ENCODE peak calls at places on chromosome 12, in five cellular contexts. P is foreskin fibroblast, J is cardiac fibroblast, B is dorsolateral prefrontal cortex, R is MM.1S. Q is an unnamed sample.

GRCh38 chr12:131928080-131928764 is 854 bp upstream of the PUS1 start:
- DNase-seq in P (no peak), J (peak), B (no peak), R (no peak), Q (no peak)

GRCh38 chr12:53145383-53145782 is 35.1 kb upstream of the ZNF740 start:
- DNase-seq in P (peak), J (peak), B (no peak), R (no peak), Q (no peak)

GRCh38 chr12:77204055-77204454 is 138.7 kb upstream of the E2F7 start:
- DNase-seq in P (no peak), J (peak), B (no peak), R (no peak), Q (no peak)

GRCh38 chr12:106358410-106359241 is 1.1 kb downstream of the POLR3B start:
- DNase-seq in P (peak), J (peak), B (no peak), R (no peak), Q (no peak)

GRCh38 chr12:87234898-87235297 is 794.3 kb downstream of the C12orf50 start:
- DNase-seq in P (no peak), J (no peak), B (no peak), R (no peak), Q (no peak)

GRCh38 chr12:88638956-88639355 is 58.7 kb upstream of the KITLG start:
- DNase-seq in P (peak), J (peak), B (no peak), R (no peak), Q (no peak)

GRCh38 chr12:95995238-95996031 is 709 bp downstream of the HAL start:
- DNase-seq in P (no peak), J (no peak), B (no peak), R (no peak), Q (no peak)

GRCh38 chr12:18591473-18591872 is 146.3 kb downstream of the PLCZ1 start:
- DNase-seq in P (no peak), J (no peak), B (no peak), R (no peak), Q (no peak)

GRCh38 chr12:43576162-43576561 is 24.2 kb upstream of the ADAMTS20 start:
- DNase-seq in P (no peak), J (no peak), B (no peak), R (no peak), Q (no peak)

GRCh38 chr12:113056631-113057488 is at the start of gene DTX1:
- DNase-seq in P (no peak), J (no peak), B (no peak), R (no peak), Q (no peak)

GRCh38 chr12:104526320-104526719 is 69.6 kb downstream of the CHST11 start:
- DNase-seq in P (no peak), J (no peak), B (no peak), R (no peak), Q (no peak)

GRCh38 chr12:12903642-12904609 is 12.6 kb downstream of the GPRC5A start:
- DNase-seq in P (no peak), J (no peak), B (no peak), R (no peak), Q (no peak)

GRCh38 chr12:122206976-122207375 is 3.5 kb downstream of the B3GNT4 start:
- DNase-seq in P (no peak), J (no peak), B (no peak), R (no peak), Q (no peak)

GRCh38 chr12:96401061-96401871 is 1.0 kb upstream of the CDK17 start:
- DNase-seq in P (peak), J (peak), B (no peak), R (peak), Q (no peak)

GRCh38 chr12:111033281-111034147 is 113.1 kb upstream of the MYL2 start:
- DNase-seq in P (no peak), J (no peak), B (no peak), R (no peak), Q (no peak)

DNA sequence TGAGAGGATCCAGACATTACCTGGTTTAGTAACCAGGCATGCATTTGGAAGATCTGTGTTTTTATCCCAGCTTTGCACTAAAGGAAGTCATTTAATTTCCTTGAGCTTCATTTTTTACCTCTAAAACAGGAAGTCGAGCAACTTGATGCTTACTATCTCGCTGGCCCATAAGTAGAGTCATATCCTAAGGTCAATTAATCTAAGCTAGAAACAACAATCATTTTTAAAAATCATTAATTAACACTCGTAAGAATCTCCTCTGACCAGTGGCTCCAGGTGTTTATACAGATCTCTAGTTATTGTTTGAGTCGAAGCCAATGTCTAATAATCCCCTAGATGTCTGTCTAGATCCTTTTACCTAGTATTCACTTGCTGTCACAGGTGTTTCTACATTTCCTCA is 355.8 kb upstream of the DCN start:
- DNase-seq in P (no peak), J (no peak), B (no peak), R (no peak), Q (no peak)
- H3K4me3 ChIP-seq in P (no peak), J (no peak), B (no peak), R (no peak), Q (no peak)

GRCh38 chr12:24138041-24138440 is 188.6 kb upstream of the SOX5 start:
- DNase-seq in P (no peak), J (no peak), B (no peak), R (no peak), Q (no peak)

DNA sequence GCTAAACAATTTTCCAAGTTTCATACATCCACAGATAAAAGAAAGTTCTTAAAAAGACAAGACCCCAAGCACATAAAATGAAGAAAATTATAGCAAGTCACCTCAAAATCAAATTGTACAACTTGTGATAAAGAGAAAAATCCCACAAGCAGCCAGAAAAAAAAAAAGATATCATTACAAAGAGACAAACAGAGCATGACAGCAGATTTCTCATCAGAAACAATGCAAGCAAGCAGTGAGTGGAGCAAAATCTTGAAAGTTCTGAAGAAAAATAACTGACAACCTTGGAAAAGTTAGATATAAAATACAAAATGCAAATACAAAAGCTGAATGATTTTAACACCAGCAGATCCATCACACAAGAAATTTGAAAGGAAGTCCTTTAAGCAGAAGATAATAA is 194.5 kb upstream of the SOX5 start:
- DNase-seq in P (no peak), J (no peak), B (no peak), R (no peak), Q (no peak)
- H3K4me3 ChIP-seq in P (no peak), J (no peak), B (no peak), R (no peak), Q (no peak)

GRCh38 chr12:5944053-5944452 is 1.0 kb downstream of the ANO2 start:
- DNase-seq in P (no peak), J (no peak), B (no peak), R (no peak), Q (no peak)

GRCh38 chr12:5946388-5946787 is 1.3 kb upstream of the ANO2 start:
- DNase-seq in P (no peak), J (no peak), B (no peak), R (no peak), Q (no peak)

GRCh38 chr12:5948696-5949095 is 3.6 kb upstream of the ANO2 start:
- DNase-seq in P (no peak), J (no peak), B (no peak), R (no peak), Q (no peak)

GRCh38 chr12:5944688-5945070 is 380 bp downstream of the ANO2 start:
- DNase-seq in P (peak), J (no peak), B (no peak), R (no peak), Q (no peak)

DNA sequence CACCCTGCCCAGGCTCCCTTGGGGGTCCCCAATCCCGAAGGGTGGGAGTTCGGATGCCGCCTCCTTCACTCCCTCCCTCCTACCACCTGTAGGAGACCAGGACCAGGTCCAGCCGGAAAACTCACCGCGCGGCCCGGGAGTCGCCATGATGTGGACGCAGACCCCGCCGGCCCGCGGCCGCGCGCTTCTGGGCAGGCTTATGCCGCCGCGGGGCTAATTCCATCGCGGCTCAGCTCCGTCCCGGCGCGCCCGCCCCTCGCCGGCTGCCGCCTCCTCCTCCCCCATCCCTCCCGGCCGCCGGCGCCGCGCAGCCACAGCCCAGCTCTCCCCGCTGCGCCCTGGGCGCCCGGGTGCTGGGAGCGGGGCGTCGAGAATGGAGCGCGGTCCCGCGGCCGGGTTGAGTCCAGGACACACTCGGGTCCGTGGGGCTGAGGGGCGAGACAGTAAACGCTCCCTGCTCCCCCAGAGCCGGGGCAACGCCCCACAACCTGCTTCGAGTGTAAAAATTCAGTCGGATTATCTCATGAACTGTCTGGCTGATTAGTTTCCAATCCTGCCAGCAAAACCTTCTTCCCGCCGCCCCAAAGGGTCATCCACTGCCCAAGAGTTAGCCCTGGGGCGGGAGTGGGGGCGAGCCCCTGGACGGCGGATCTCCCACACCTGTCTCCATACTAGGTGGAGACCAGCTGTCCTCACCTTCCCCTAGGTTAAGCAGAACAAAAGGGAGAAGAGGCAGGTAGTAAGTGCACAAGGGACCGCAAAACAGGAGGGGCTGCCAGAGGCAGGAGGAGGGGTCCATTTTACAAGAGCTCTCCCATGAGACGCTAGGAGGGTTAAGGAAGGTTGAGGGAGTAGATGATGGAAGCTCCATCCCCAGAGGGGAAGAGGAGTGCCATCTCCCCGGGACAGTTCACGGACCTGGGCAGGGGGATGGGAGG is at the start of gene ANO2:
- DNase-seq in P (peak), J (no peak), B (no peak), R (peak), Q (no peak)
- H3K4me3 ChIP-seq in P (peak), J (peak), B (peak), R (peak), Q (no peak)

GRCh38 chr12:9115731-9116689 is at the start of gene A2M:
- DNase-seq in P (no peak), J (no peak), B (no peak), R (no peak), Q (no peak)
- H3K4me3 ChIP-seq in P (no peak), J (no peak), B (peak), R (no peak), Q (no peak)

GRCh38 chr12:51975196-51975595 is 23.7 kb downstream of the ACVR1B start:
- DNase-seq in P (no peak), J (no peak), B (no peak), R (no peak), Q (no peak)
- H3K4me3 ChIP-seq in P (no peak), J (no peak), B (no peak), R (no peak), Q (no peak)

GRCh38 chr12:65941388-65941787 is 117.1 kb downstream of the HMGA2 start:
- DNase-seq in P (peak), J (peak), B (no peak), R (no peak), Q (no peak)

GRCh38 chr12:65938807-65939206 is 114.5 kb downstream of the HMGA2 start:
- DNase-seq in P (no peak), J (no peak), B (no peak), R (no peak), Q (no peak)

GRCh38 chr12:65943388-65944137 is 119.3 kb downstream of the HMGA2 start:
- DNase-seq in P (no peak), J (no peak), B (no peak), R (no peak), Q (no peak)

GRCh38 chr12:65937806-65938205 is 113.5 kb downstream of the HMGA2 start:
- DNase-seq in P (no peak), J (no peak), B (no peak), R (no peak), Q (no peak)

GRCh38 chr12:65940744-65941143 is 116.5 kb downstream of the HMGA2 start:
- DNase-seq in P (no peak), J (no peak), B (no peak), R (no peak), Q (no peak)
- H3K4me3 ChIP-seq in P (no peak), J (no peak), B (no peak), R (no peak), Q (no peak)

Q was measured in GM12864.